ENCODE peak calls at places on chromosome 5, in six cellular contexts. M, D, X, E, G and O are unnamed samples.

GRCh38 chr5:130116431-130116830 is 212.2 kb downstream of the CHSY3 start:
- DNase-seq in M (no peak), D (no peak), X (no peak), E (no peak), G (no peak), O (no peak)

GRCh38 chr5:118310412-118310811 is 677.9 kb downstream of the DTWD2 start:
- DNase-seq in M (no peak), D (no peak), X (no peak), E (no peak), G (no peak), O (no peak)

GRCh38 chr5:138702166-138702826 is 50.9 kb upstream of the CTNNA1 start:
- DNase-seq in M (peak; percentile 22), D (no peak), X (no peak), E (no peak), G (no peak), O (no peak)

GRCh38 chr5:89572696-89573095 is 689.7 kb upstream of the MEF2C start:
- DNase-seq in M (peak; percentile 56), D (no peak), X (no peak), E (no peak), G (no peak), O (no peak)

GRCh38 chr5:59565551-59565950 is 328.0 kb downstream of the PDE4D start:
- DNase-seq in M (no peak), D (no peak), X (no peak), E (no peak), G (no peak), O (no peak)

GRCh38 chr5:139808481-139809330 is 13.1 kb downstream of the PSD2 start:
- DNase-seq in M (peak; percentile 48), D (no peak), X (peak; percentile 61), E (no peak), G (no peak), O (peak; percentile 45)

GRCh38 chr5:175609504-175609903 is 48.4 kb upstream of the HRH2 start:
- DNase-seq in M (no peak), D (no peak), X (no peak), E (no peak), G (no peak), O (no peak)

GRCh38 chr5:179146277-179146676 is 86.1 kb downstream of the ZNF354C start:
- DNase-seq in M (no peak), D (no peak), X (no peak), E (no peak), G (no peak), O (no peak)

GRCh38 chr5:112697833-112698232 is 39.9 kb upstream of the APC start:
- DNase-seq in M (no peak), D (no peak), X (no peak), E (no peak), G (no peak), O (no peak)

GRCh38 chr5:115459844-115460243 is 84.7 kb downstream of the FEM1C start:
- DNase-seq in M (peak; percentile 44), D (no peak), X (no peak), E (no peak), G (no peak), O (no peak)

GRCh38 chr5:25419684-25420083 is 774.9 kb upstream of the CDH10 start:
- DNase-seq in M (no peak), D (no peak), X (no peak), E (no peak), G (no peak), O (no peak)

GRCh38 chr5:43037929-43038510 is 2.1 kb downstream of the ANXA2R start:
- DNase-seq in M (peak; percentile 88), D (no peak), X (no peak), E (no peak), G (no peak), O (no peak)

GRCh38 chr5:159773062-159773924 is 143.0 kb upstream of the ADRA1B start:
- DNase-seq in M (peak; percentile 92), D (no peak), X (peak; percentile 92), E (peak; percentile 35), G (peak; percentile 22), O (peak; percentile 75)

GRCh38 chr5:153998010-153998409 is 40.7 kb downstream of the FAM114A2 start:
- DNase-seq in M (no peak), D (no peak), X (no peak), E (no peak), G (no peak), O (no peak)

GRCh38 chr5:39661026-39661779 is 236.4 kb upstream of the DAB2 start:
- DNase-seq in M (peak; percentile 29), D (no peak), X (peak; percentile 38), E (no peak), G (no peak), O (no peak)

GRCh38 chr5:93006915-93007314 is 574.1 kb downstream of the NR2F1-AS1 start:
- DNase-seq in M (no peak), D (no peak), X (no peak), E (no peak), G (no peak), O (no peak)

GRCh38 chr5:168334161-168335094 is 43.0 kb downstream of the WWC1 start:
- DNase-seq in M (peak; percentile 24), D (no peak), X (no peak), E (no peak), G (no peak), O (peak; percentile 85)

GRCh38 chr5:120139039-120139438 is 325.1 kb upstream of the PRR16 start:
- DNase-seq in M (peak; percentile 98), D (no peak), X (peak; percentile 86), E (peak; percentile 83), G (no peak), O (no peak)

GRCh38 chr5:150235548-150235895 is 45.7 kb downstream of the SLC6A7 start:
- DNase-seq in M (no peak), D (no peak), X (no peak), E (no peak), G (no peak), O (no peak)

GRCh38 chr5:93677344-93678021 is 63.9 kb downstream of the POU5F2 start:
- DNase-seq in M (peak; percentile 95), D (no peak), X (peak; percentile 48), E (peak; percentile 94), G (no peak), O (peak; percentile 45)

GRCh38 chr5:17219006-17219422 is 1.6 kb downstream of the BASP1 start:
- DNase-seq in M (peak; percentile 73), D (no peak), X (peak; percentile 52), E (no peak), G (peak; percentile 22), O (peak; percentile 32)

GRCh38 chr5:62142351-62142750 is 163.7 kb upstream of the KIF2A start:
- DNase-seq in M (no peak), D (no peak), X (no peak), E (no peak), G (peak; percentile 53), O (no peak)

GRCh38 chr5:10243660-10244240 is 5.9 kb downstream of the ATPSCKMT start:
- DNase-seq in M (no peak), D (no peak), X (no peak), E (no peak), G (no peak), O (peak; percentile 35)

GRCh38 chr5:14250094-14250777 is 107.1 kb downstream of the TRIO start:
- DNase-seq in M (peak; percentile 72), D (no peak), X (no peak), E (no peak), G (peak; percentile 82), O (peak; percentile 44)

GRCh38 chr5:66987949-66988838 is 208.4 kb downstream of the CD180 start:
- DNase-seq in M (peak; percentile 75), D (no peak), X (peak; percentile 64), E (no peak), G (peak; percentile 38), O (peak; percentile 58)

GRCh38 chr5:91089758-91090157 is 293.4 kb downstream of the ARRDC3 start:
- DNase-seq in M (no peak), D (no peak), X (no peak), E (no peak), G (no peak), O (no peak)

GRCh38 chr5:68033961-68034581 is 181.5 kb upstream of the PIK3R1 start:
- DNase-seq in M (peak; percentile 73), D (no peak), X (no peak), E (peak; percentile 10), G (no peak), O (no peak)

GRCh38 chr5:78781611-78782356 is 133.2 kb upstream of the LHFPL2 start:
- DNase-seq in M (no peak), D (no peak), X (no peak), E (no peak), G (no peak), O (no peak)

GRCh38 chr5:132764051-132764450 is 13.0 kb downstream of the SEPTIN8 start:
- DNase-seq in M (no peak), D (no peak), X (no peak), E (no peak), G (no peak), O (no peak)

GRCh38 chr5:8628521-8628920 is 759.6 kb downstream of the MTRR start:
- DNase-seq in M (no peak), D (no peak), X (no peak), E (no peak), G (no peak), O (no peak)

GRCh38 chr5:10229306-10230048 is 20.2 kb downstream of the ATPSCKMT start:
- DNase-seq in M (peak; percentile 52), D (no peak), X (no peak), E (no peak), G (no peak), O (peak; percentile 42)

GRCh38 chr5:144092510-144092909 is 77.9 kb downstream of the YIPF5 start:
- DNase-seq in M (no peak), D (no peak), X (no peak), E (no peak), G (no peak), O (no peak)